ENCODE peak calls at places on chromosomes 12 and 14, in six cellular contexts. One of them, this sample, is unnamed.

GRCh38 chr12:2359725-2360629 is 307.2 kb downstream of the CACNA1C start:
- DNase-seq in tibial nerve: no peak
- DNase-seq in upper lobe of right lung: no peak
- DNase-seq in activated T-helper 1 cell treated with Interleukin-2 at 50 U/mL for 16 hours: no peak
- DNase-seq in hippocampal formation: no peak
- DNase-seq in NCI-H1092 treated with DMSO at 0.1 percent for 48 hours: no peak
- DNase-seq in this sample: no peak

GRCh38 chr12:114163766-114164165 is 197.6 kb upstream of the RBM19 start:
- DNase-seq in NCI-H1092 treated with DMSO at 0.1 percent for 48 hours: no peak
- DNase-seq in activated T-helper 1 cell treated with Interleukin-2 at 50 U/mL for 16 hours: no peak
- DNase-seq in upper lobe of right lung: no peak
- DNase-seq in tibial nerve: no peak
- DNase-seq in hippocampal formation: no peak
- DNase-seq in this sample: no peak

GRCh38 chr12:31020385-31021166 is 53.1 kb upstream of the DDX11 start:
- DNase-seq in hippocampal formation: no peak
- DNase-seq in upper lobe of right lung: peak
- DNase-seq in tibial nerve: no peak
- DNase-seq in activated T-helper 1 cell treated with Interleukin-2 at 50 U/mL for 16 hours: no peak
- DNase-seq in NCI-H1092 treated with DMSO at 0.1 percent for 48 hours: no peak
- DNase-seq in this sample: no peak

GRCh38 chr12:68667286-68667685 is 19.5 kb upstream of the NUP107 start:
- DNase-seq in tibial nerve: no peak
- DNase-seq in upper lobe of right lung: no peak
- DNase-seq in hippocampal formation: no peak
- DNase-seq in activated T-helper 1 cell treated with Interleukin-2 at 50 U/mL for 16 hours: no peak
- DNase-seq in NCI-H1092 treated with DMSO at 0.1 percent for 48 hours: no peak
- DNase-seq in this sample: no peak

GRCh38 chr12:99054601-99055128 is 409.6 kb downstream of the APAF1 start:
- DNase-seq in tibial nerve: no peak
- DNase-seq in activated T-helper 1 cell treated with Interleukin-2 at 50 U/mL for 16 hours: no peak
- DNase-seq in NCI-H1092 treated with DMSO at 0.1 percent for 48 hours: no peak
- DNase-seq in upper lobe of right lung: no peak
- DNase-seq in hippocampal formation: no peak
- DNase-seq in this sample: no peak

GRCh38 chr12:1834186-1834925 is 14.0 kb downstream of the LRTM2 start:
- DNase-seq in NCI-H1092 treated with DMSO at 0.1 percent for 48 hours: no peak
- DNase-seq in upper lobe of right lung: no peak
- DNase-seq in tibial nerve: no peak
- DNase-seq in hippocampal formation: no peak
- DNase-seq in activated T-helper 1 cell treated with Interleukin-2 at 50 U/mL for 16 hours: no peak
- DNase-seq in this sample: no peak

GRCh38 chr12:98490491-98491453 is 24.6 kb upstream of the TMPO start:
- DNase-seq in upper lobe of right lung: peak
- DNase-seq in activated T-helper 1 cell treated with Interleukin-2 at 50 U/mL for 16 hours: peak
- DNase-seq in hippocampal formation: peak
- DNase-seq in NCI-H1092 treated with DMSO at 0.1 percent for 48 hours: peak
- DNase-seq in tibial nerve: peak
- DNase-seq in this sample: peak

GRCh38 chr12:2834581-2835491 is at the start of gene NRIP2:
- DNase-seq in activated T-helper 1 cell treated with Interleukin-2 at 50 U/mL for 16 hours: no peak
- DNase-seq in tibial nerve: no peak
- DNase-seq in NCI-H1092 treated with DMSO at 0.1 percent for 48 hours: peak
- DNase-seq in hippocampal formation: peak
- DNase-seq in upper lobe of right lung: no peak
- DNase-seq in this sample: peak

GRCh38 chr12:20140751-20141150 is 227.6 kb upstream of the PDE3A start:
- DNase-seq in upper lobe of right lung: no peak
- DNase-seq in tibial nerve: no peak
- DNase-seq in activated T-helper 1 cell treated with Interleukin-2 at 50 U/mL for 16 hours: no peak
- DNase-seq in hippocampal formation: no peak
- DNase-seq in NCI-H1092 treated with DMSO at 0.1 percent for 48 hours: no peak
- DNase-seq in this sample: no peak

GRCh38 chr12:66573605-66574004 is 105.3 kb downstream of the GRIP1 start:
- DNase-seq in activated T-helper 1 cell treated with Interleukin-2 at 50 U/mL for 16 hours: no peak
- DNase-seq in upper lobe of right lung: no peak
- DNase-seq in tibial nerve: no peak
- DNase-seq in hippocampal formation: no peak
- DNase-seq in NCI-H1092 treated with DMSO at 0.1 percent for 48 hours: no peak
- DNase-seq in this sample: no peak

GRCh38 chr12:113889076-113889475 is 77.0 kb downstream of the RBM19 start:
- DNase-seq in tibial nerve: no peak
- DNase-seq in NCI-H1092 treated with DMSO at 0.1 percent for 48 hours: peak
- DNase-seq in hippocampal formation: no peak
- DNase-seq in upper lobe of right lung: no peak
- DNase-seq in activated T-helper 1 cell treated with Interleukin-2 at 50 U/mL for 16 hours: no peak
- DNase-seq in this sample: no peak

GRCh38 chr12:113792450-113792849 is 173.7 kb downstream of the RBM19 start:
- DNase-seq in NCI-H1092 treated with DMSO at 0.1 percent for 48 hours: no peak
- DNase-seq in tibial nerve: no peak
- DNase-seq in hippocampal formation: no peak
- DNase-seq in activated T-helper 1 cell treated with Interleukin-2 at 50 U/mL for 16 hours: no peak
- DNase-seq in upper lobe of right lung: no peak
- DNase-seq in this sample: no peak

GRCh38 chr14:103862393-103862782 is 15.0 kb upstream of the PPP1R13B start:
- DNase-seq in tibial nerve: no peak
- DNase-seq in NCI-H1092 treated with DMSO at 0.1 percent for 48 hours: no peak
- DNase-seq in activated T-helper 1 cell treated with Interleukin-2 at 50 U/mL for 16 hours: no peak
- DNase-seq in upper lobe of right lung: no peak
- DNase-seq in hippocampal formation: no peak
- DNase-seq in this sample: no peak

GRCh38 chr12:51262758-51263177 is 7.4 kb downstream of the SMAGP start:
- DNase-seq in tibial nerve: no peak
- DNase-seq in activated T-helper 1 cell treated with Interleukin-2 at 50 U/mL for 16 hours: no peak
- DNase-seq in NCI-H1092 treated with DMSO at 0.1 percent for 48 hours: peak
- DNase-seq in upper lobe of right lung: peak
- DNase-seq in hippocampal formation: no peak
- DNase-seq in this sample: no peak

GRCh38 chr12:125530876-125531275 is 465.6 kb downstream of the AACS start:
- DNase-seq in NCI-H1092 treated with DMSO at 0.1 percent for 48 hours: no peak
- DNase-seq in activated T-helper 1 cell treated with Interleukin-2 at 50 U/mL for 16 hours: no peak
- DNase-seq in tibial nerve: no peak
- DNase-seq in upper lobe of right lung: no peak
- DNase-seq in hippocampal formation: no peak
- DNase-seq in this sample: no peak

GRCh38 chr12:123237646-123238329 is 4.6 kb downstream of the MTRFR start:
- DNase-seq in upper lobe of right lung: peak
- DNase-seq in tibial nerve: peak
- DNase-seq in hippocampal formation: peak
- DNase-seq in NCI-H1092 treated with DMSO at 0.1 percent for 48 hours: peak
- DNase-seq in activated T-helper 1 cell treated with Interleukin-2 at 50 U/mL for 16 hours: peak
- DNase-seq in this sample: peak

GRCh38 chr14:56731187-56731586 is 79.1 kb downstream of the OTX2 start:
- DNase-seq in NCI-H1092 treated with DMSO at 0.1 percent for 48 hours: no peak
- DNase-seq in tibial nerve: no peak
- DNase-seq in activated T-helper 1 cell treated with Interleukin-2 at 50 U/mL for 16 hours: no peak
- DNase-seq in upper lobe of right lung: no peak
- DNase-seq in hippocampal formation: no peak
- DNase-seq in this sample: no peak

GRCh38 chr12:115004469-115005146 is 320.6 kb upstream of the TBX3 start:
- DNase-seq in upper lobe of right lung: no peak
- DNase-seq in NCI-H1092 treated with DMSO at 0.1 percent for 48 hours: no peak
- DNase-seq in tibial nerve: no peak
- DNase-seq in hippocampal formation: no peak
- DNase-seq in activated T-helper 1 cell treated with Interleukin-2 at 50 U/mL for 16 hours: no peak
- DNase-seq in this sample: no peak

GRCh38 chr12:130838284-130838950 is 633 bp downstream of the STX2 start:
- DNase-seq in hippocampal formation: no peak
- DNase-seq in tibial nerve: no peak
- DNase-seq in activated T-helper 1 cell treated with Interleukin-2 at 50 U/mL for 16 hours: no peak
- DNase-seq in NCI-H1092 treated with DMSO at 0.1 percent for 48 hours: peak
- DNase-seq in upper lobe of right lung: no peak
- DNase-seq in this sample: peak

GRCh38 chr12:94187351-94187750 is 39.0 kb downstream of the PLXNC1 start:
- DNase-seq in NCI-H1092 treated with DMSO at 0.1 percent for 48 hours: no peak
- DNase-seq in upper lobe of right lung: no peak
- DNase-seq in tibial nerve: no peak
- DNase-seq in hippocampal formation: no peak
- DNase-seq in activated T-helper 1 cell treated with Interleukin-2 at 50 U/mL for 16 hours: no peak
- DNase-seq in this sample: no peak

GRCh38 chr12:46555379-46555778 is 182.8 kb upstream of the SLC38A2 start:
- DNase-seq in tibial nerve: no peak
- DNase-seq in activated T-helper 1 cell treated with Interleukin-2 at 50 U/mL for 16 hours: no peak
- DNase-seq in upper lobe of right lung: no peak
- DNase-seq in NCI-H1092 treated with DMSO at 0.1 percent for 48 hours: no peak
- DNase-seq in hippocampal formation: no peak
- DNase-seq in this sample: no peak

GRCh38 chr14:52402812-52403526 is 88.9 kb downstream of the PTGER2 start:
- DNase-seq in tibial nerve: no peak
- DNase-seq in upper lobe of right lung: no peak
- DNase-seq in NCI-H1092 treated with DMSO at 0.1 percent for 48 hours: no peak
- DNase-seq in hippocampal formation: no peak
- DNase-seq in activated T-helper 1 cell treated with Interleukin-2 at 50 U/mL for 16 hours: no peak
- DNase-seq in this sample: no peak

GRCh38 chr12:82524020-82524419 is 162.7 kb upstream of the TMTC2 start:
- DNase-seq in tibial nerve: no peak
- DNase-seq in NCI-H1092 treated with DMSO at 0.1 percent for 48 hours: no peak
- DNase-seq in activated T-helper 1 cell treated with Interleukin-2 at 50 U/mL for 16 hours: no peak
- DNase-seq in hippocampal formation: no peak
- DNase-seq in upper lobe of right lung: no peak
- DNase-seq in this sample: no peak

GRCh38 chr12:6996040-6996441 is 22.2 kb downstream of the LPCAT3 start:
- DNase-seq in tibial nerve: no peak
- DNase-seq in NCI-H1092 treated with DMSO at 0.1 percent for 48 hours: no peak
- DNase-seq in hippocampal formation: no peak
- DNase-seq in activated T-helper 1 cell treated with Interleukin-2 at 50 U/mL for 16 hours: no peak
- DNase-seq in upper lobe of right lung: no peak
- DNase-seq in this sample: no peak

This sample was measured in NCI-H345.